ENCODE peak calls at places on chromosomes 13 and 19, in five cellular contexts. T is tibial nerve, E is mammary epithelial cell, B is Karpas-422, Q is GM23248. N is an unnamed sample. For H3K4me1, the result is how much of the 10 kb centered on the place peaks cover.

GRCh38 chr19:40718774-40719391 is 2.0 kb downstream of the ITPKC start:
- DNase-seq in B (peak), T (peak), Q (peak), E (peak), N (peak)

GRCh38 chr13:20356437-20356836 is 124.3 kb upstream of the GJB6 start:
- DNase-seq in T (no peak), Q (no peak), E (no peak), B (no peak), N (no peak)

GRCh38 chr19:32256341-32256975 is 89.0 kb upstream of the ZNF507 start:
- DNase-seq in E (no peak), Q (no peak), B (no peak), T (no peak), N (no peak)

GRCh38 chr13:33678084-33678483 is 139.9 kb upstream of the RFC3 start:
- DNase-seq in T (no peak), Q (no peak), E (no peak), B (peak), N (no peak)

GRCh38 chr13:77898097-77898496 is 20.5 kb downstream of the EDNRB start:
- DNase-seq in Q (peak), T (no peak), E (no peak), B (no peak), N (no peak)

GRCh38 chr13:34749046-34749445 is 193.0 kb upstream of the NBEA start:
- DNase-seq in Q (no peak), T (no peak), E (no peak), B (no peak), N (no peak)

GRCh38 chr13:45674908-45675307 is 27.2 kb upstream of the CBY2 start:
- DNase-seq in B (no peak), E (peak), Q (peak), T (no peak), N (no peak)

GRCh38 chr19:55670280-55671053 is 4.6 kb upstream of the EPN1 start:
- DNase-seq in T (no peak), Q (no peak), B (peak), E (no peak), N (no peak)

GRCh38 chr19:47542030-47542475 is 27.2 kb upstream of the NAPA start:
- DNase-seq in Q (peak), T (no peak), B (no peak), E (no peak), N (no peak)

GRCh38 chr19:41758846-41759245 is 3.5 kb downstream of the CEACAM6 start:
- DNase-seq in Q (no peak), E (peak), T (no peak), B (no peak), N (no peak)

GRCh38 chr13:50171585-50172282 is 156.5 kb downstream of the KCNRG start:
- DNase-seq in B (no peak), Q (no peak), E (no peak), T (no peak), N (no peak)

GRCh38 chr13:59326717-59327116 is 837.0 kb downstream of the DIAPH3 start:
- DNase-seq in B (no peak), Q (no peak), T (no peak), E (no peak), N (no peak)

GRCh38 chr19:35120492-35120891 is 4.9 kb downstream of the FXYD3 start:
- DNase-seq in E (peak), Q (peak), T (peak), B (no peak), N (peak)

GRCh38 chr13:26500618-26501320 is 56.7 kb upstream of the WASF3 start:
- DNase-seq in T (no peak), B (no peak), Q (no peak), E (no peak), N (no peak)

GRCh38 chr19:29665215-29665825 is at the start of gene PLEKHF1:
- DNase-seq in B (peak), Q (peak), T (peak), E (peak), N (peak)

GRCh38 chr19:46384396-46384795 is 29.0 kb downstream of the CCDC8 start:
- DNase-seq in E (no peak), T (no peak), B (no peak), Q (no peak), N (no peak)

GRCh38 chr19:47255947-47256687 is at the start of gene CCDC9:
- DNase-seq in E (peak), B (peak), Q (peak), T (peak), N (peak)

GRCh38 chr19:2433854-2434253 is 6.5 kb upstream of the TIMM13 start:
- DNase-seq in Q (no peak), E (no peak), T (no peak), B (no peak), N (no peak)

GRCh38 chr19:2982983-2983350 is 5.6 kb downstream of the TLE6 start:
- DNase-seq in B (no peak), E (peak), Q (peak), T (peak), N (peak)

GRCh38 chr13:98083507-98083906 is 59.4 kb upstream of the FARP1 start:
- DNase-seq in E (peak), Q (peak), T (no peak), B (no peak), N (no peak)

GRCh38 chr19:15126511-15126910 is 19.3 kb downstream of the SYDE1 start:
- DNase-seq in E (no peak), T (no peak), Q (peak), B (peak), N (no peak)

GRCh38 chr13:82058364-82058763 is 1717.4 kb upstream of the SPRY2 start:
- DNase-seq in E (no peak), T (no peak), B (no peak), Q (no peak), N (no peak)
- H3K4me1 ChIP-seq in E (under half), T (under half), B (under half), Q (under half), N (under half)

GRCh38 chr13:44311011-44311481 is 62.6 kb upstream of the SERP2 start:
- DNase-seq in B (no peak), T (no peak), E (peak), Q (peak), N (peak)

GRCh38 chr13:44313674-44314073 is 60.0 kb upstream of the SERP2 start:
- DNase-seq in B (no peak), T (no peak), E (peak), Q (peak), N (no peak)

GRCh38 chr13:44312898-44313551 is 60.6 kb upstream of the SERP2 start:
- DNase-seq in E (peak), B (no peak), Q (peak), T (no peak), N (no peak)

GRCh38 chr13:44309771-44310767 is 63.6 kb upstream of the SERP2 start:
- DNase-seq in E (no peak), Q (no peak), B (no peak), T (no peak), N (peak)

DNA sequence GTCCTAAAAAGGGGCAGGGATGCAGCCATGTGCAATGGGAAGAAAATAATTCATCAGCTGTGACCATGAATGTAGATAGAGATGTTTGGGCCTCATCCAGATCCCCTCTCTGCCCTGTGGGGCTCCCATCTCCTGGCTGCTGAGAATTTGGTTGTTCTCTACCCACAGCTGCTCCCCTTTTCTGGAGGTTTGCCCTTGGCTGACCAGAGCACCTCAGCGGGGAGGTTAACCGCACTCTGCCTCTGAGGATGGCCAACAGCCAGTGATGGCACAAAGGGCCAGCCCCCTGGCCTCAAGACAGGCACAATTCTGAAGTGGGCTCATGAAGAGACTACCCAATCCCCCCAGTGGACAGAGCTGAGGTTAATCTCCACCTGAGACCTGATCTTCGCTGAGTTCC is 61.5 kb upstream of the SERP2 start:
- DNase-seq in T (no peak), B (no peak), Q (no peak), E (no peak), N (no peak)
- H3K4me1 ChIP-seq in T (under half), B (under half), Q (under half), E (half or more), N (under half)

DNA sequence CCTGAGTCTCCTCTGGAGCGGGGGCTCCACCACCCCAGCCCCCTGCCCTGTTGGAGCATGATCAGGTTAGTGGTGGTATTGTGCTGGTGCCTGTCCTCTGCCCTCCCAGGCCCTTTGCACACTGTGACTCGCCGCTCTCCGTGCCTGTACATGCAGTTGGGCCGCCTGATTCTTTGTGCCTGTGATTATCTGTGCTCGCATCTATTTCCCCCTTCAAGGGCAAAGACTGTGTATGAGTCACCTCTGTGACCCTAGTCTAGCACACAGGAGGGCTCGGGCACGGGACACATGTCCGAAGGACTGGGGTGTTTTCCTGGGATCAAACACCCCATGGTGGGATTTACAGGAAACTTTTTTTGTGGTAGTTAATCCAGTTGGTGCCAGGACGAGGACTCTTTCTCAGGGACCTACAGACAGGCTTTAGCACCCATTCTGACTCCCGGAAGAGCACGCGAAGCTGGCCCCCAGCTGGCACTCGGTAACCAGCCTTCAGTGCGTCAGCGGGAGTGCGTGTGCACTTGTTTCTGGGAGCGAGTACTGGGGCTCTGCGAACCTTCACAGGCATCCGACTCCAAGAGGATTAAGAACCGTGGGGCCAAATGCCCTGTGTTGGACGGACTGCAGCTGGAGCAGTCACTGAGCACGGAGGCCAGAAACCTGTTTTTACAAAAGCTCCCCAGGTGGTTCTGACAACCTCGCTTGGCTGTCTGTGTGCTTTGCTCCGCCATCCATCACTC is 6.7 kb downstream of the PPP1R37 start:
- DNase-seq in T (no peak), Q (no peak), B (no peak), E (peak), N (peak)
- H3K4me1 ChIP-seq in T (half or more), Q (under half), B (under half), E (under half), N (half or more)

GRCh38 chr19:18478545-18479311 is 40.8 kb upstream of the ISYNA1 start:
- DNase-seq in Q (peak), E (peak), T (peak), B (peak), N (peak)

GRCh38 chr19:18479964-18480723 is 41.7 kb downstream of the ELL start:
- DNase-seq in E (no peak), T (peak), Q (peak), B (no peak), N (peak)

GRCh38 chr19:18483119-18483518 is 38.8 kb downstream of the ELL start:
- DNase-seq in B (no peak), Q (no peak), E (no peak), T (no peak), N (no peak)

GRCh38 chr19:18484992-18485391 is 36.9 kb downstream of the ELL start:
- DNase-seq in E (no peak), B (no peak), T (no peak), Q (no peak), N (no peak)

DNA sequence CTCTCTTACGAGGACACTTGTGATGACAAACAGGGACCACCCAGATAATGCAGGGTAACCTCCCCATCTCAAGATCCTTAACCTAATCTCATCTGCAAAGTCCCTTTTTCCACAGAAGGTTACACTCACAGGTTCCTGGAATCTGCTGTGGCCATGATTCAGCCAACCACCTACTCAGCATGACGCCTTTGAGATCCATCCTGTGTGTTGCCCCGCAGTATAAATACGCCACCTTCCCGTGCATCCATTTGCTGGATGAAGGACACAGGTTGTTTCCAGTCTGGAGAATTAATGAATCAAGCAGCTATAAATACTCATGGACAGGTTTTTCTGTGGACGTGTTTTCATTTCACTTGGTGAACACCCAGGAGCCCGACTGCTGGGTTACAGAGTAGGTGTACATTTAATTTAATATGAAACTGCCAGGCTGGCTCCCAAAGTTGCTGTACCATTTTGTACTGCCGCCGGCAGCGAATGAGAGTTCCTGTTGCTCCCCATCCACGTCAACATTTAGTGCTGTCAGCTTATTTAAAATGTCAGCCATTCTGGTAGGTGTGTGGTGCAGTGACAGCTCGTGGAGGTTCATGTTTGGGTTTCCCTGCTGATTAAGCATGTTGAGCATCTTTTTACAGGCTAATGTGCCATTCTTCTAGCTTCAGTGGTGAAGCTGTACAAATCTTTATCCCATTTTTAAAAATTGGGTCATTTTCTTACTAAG is 40.2 kb downstream of the ELL start:
- DNase-seq in Q (no peak), B (no peak), T (no peak), E (no peak), N (no peak)
- H3K4me1 ChIP-seq in Q (half or more), B (under half), T (half or more), E (half or more), N (half or more)

N was measured in gastrocnemius medialis.